ENCODE peak calls at places on chromosomes 1 and 21, in four cellular contexts. Z is mesothelial cell of epicardium, D is GM20000, R is T-helper 1 cell. S is an unnamed sample.

GRCh38 chr1:31861346-31861745 is 45.5 kb upstream of the SPOCD1 start:
- DNase-seq in Z (no peak), D (peak; percentile 38), R (no peak), S (no peak)

GRCh38 chr1:156221986-156222692 is 9.3 kb downstream of the PMF1 start:
- DNase-seq in Z (no peak), D (no peak), R (no peak), S (no peak)

GRCh38 chr1:21304488-21304887 is 14.2 kb upstream of the ECE1 start:
- DNase-seq in Z (no peak), D (no peak), R (no peak), S (no peak)

GRCh38 chr1:86416343-86416742 is 7.6 kb upstream of the CLCA2 start:
- DNase-seq in Z (no peak), D (no peak), R (no peak), S (no peak)

GRCh38 chr1:181504294-181505115 is 21.2 kb downstream of the CACNA1E start:
- DNase-seq in Z (no peak), D (peak; percentile 68), R (no peak), S (no peak)

GRCh38 chr1:69947837-69948236 is 257.5 kb downstream of the LRRC40 start:
- DNase-seq in Z (no peak), D (no peak), R (no peak), S (no peak)

GRCh38 chr21:42305707-42306147 is 9.5 kb downstream of the TFF3 start:
- DNase-seq in Z (no peak), D (no peak), R (no peak), S (no peak)

GRCh38 chr1:193019442-193020026 is 39.6 kb downstream of the UCHL5 start:
- DNase-seq in Z (no peak), D (peak; percentile 14), R (no peak), S (no peak)

GRCh38 chr21:36208326-36209013 is 51.8 kb downstream of the DOP1B start:
- DNase-seq in Z (no peak), D (no peak), R (no peak), S (no peak)

GRCh38 chr1:40344597-40344996 is 27.5 kb upstream of the COL9A2 start:
- DNase-seq in Z (no peak), D (peak; percentile 38), R (peak; percentile 6), S (peak; percentile 75)

GRCh38 chr1:99749504-99749903 is 16.9 kb downstream of the FRRS1 start:
- DNase-seq in Z (no peak), D (no peak), R (no peak), S (no peak)

GRCh38 chr21:45536301-45537081 is 5.7 kb downstream of the SLC19A1 start:
- DNase-seq in Z (peak; percentile 16), D (no peak), R (no peak), S (no peak)

GRCh38 chr1:85617582-85618237 is 37.1 kb downstream of the CCN1 start:
- DNase-seq in Z (no peak), D (peak; percentile 53), R (no peak), S (peak; percentile 79)

GRCh38 chr1:27598902-27599528 is 4.9 kb downstream of the AHDC1 start:
- DNase-seq in Z (no peak), D (no peak), R (no peak), S (peak; percentile 72)

GRCh38 chr1:43367904-43368645 is at the start of gene ELOVL1:
- DNase-seq in Z (peak; percentile 73), D (peak; percentile 99), R (peak; percentile 69), S (peak; percentile 94)

GRCh38 chr1:199302554-199302953 is 663.7 kb downstream of the PTPRC start:
- DNase-seq in Z (no peak), D (no peak), R (no peak), S (no peak)

GRCh38 chr1:205472737-205473565 is 17.1 kb upstream of the BLACAT1 start:
- DNase-seq in Z (no peak), D (no peak), R (no peak), S (no peak)

GRCh38 chr1:5389101-5389885 is 602.9 kb downstream of the NPHP4 start:
- DNase-seq in Z (no peak), D (no peak), R (no peak), S (no peak)

GRCh38 chr1:37890378-37891014 is 31.1 kb upstream of the MTF1 start:
- DNase-seq in Z (no peak), D (peak; percentile 67), R (no peak), S (no peak)

GRCh38 chr1:167842872-167843271 is 71.1 kb downstream of the ADCY10 start:
- DNase-seq in Z (no peak), D (no peak), R (no peak), S (no peak)

GRCh38 chr1:12047120-12047876 is 15.8 kb upstream of the TNFRSF8 start:
- DNase-seq in Z (no peak), D (peak; percentile 78), R (no peak), S (no peak)

GRCh38 chr1:198416276-198416675 is 124.2 kb downstream of the ATP6V1G3 start:
- DNase-seq in Z (no peak), D (no peak), R (no peak), S (peak; percentile 52)

GRCh38 chr1:103106426-103107321 is 1.6 kb downstream of the COL11A1 start:
- DNase-seq in Z (no peak), D (peak; percentile 41), R (no peak), S (peak; percentile 20)

GRCh38 chr1:24119859-24120756 is 8.2 kb upstream of the MYOM3 start:
- DNase-seq in Z (no peak), D (no peak), R (no peak), S (no peak)

GRCh38 chr21:24160528-24160927 is 1446.8 kb downstream of the MRPL39 start:
- DNase-seq in Z (no peak), D (no peak), R (no peak), S (no peak)

GRCh38 chr21:29390778-29391177 is 92.1 kb downstream of the BACH1 start:
- DNase-seq in Z (no peak), D (no peak), R (no peak), S (no peak)

GRCh38 chr1:175845371-175845770 is 102.0 kb upstream of the TNR start:
- DNase-seq in Z (no peak), D (no peak), R (no peak), S (no peak)

GRCh38 chr1:182680901-182681300 is 3.5 kb downstream of the RGS8 start:
- DNase-seq in Z (no peak), D (no peak), R (no peak), S (peak; percentile 58)

GRCh38 chr1:3610165-3610822 is 1.0 kb downstream of the MEGF6 start:
- DNase-seq in Z (no peak), D (no peak), R (no peak), S (no peak)

GRCh38 chr1:86704972-86705632 is 726 bp downstream of the SH3GLB1 start:
- DNase-seq in Z (no peak), D (peak; percentile 59), R (peak; percentile 15), S (peak; percentile 66)

GRCh38 chr1:211928993-211929637 is 98.6 kb upstream of the LPGAT1 start:
- DNase-seq in Z (no peak), D (no peak), R (no peak), S (peak; percentile 58)

GRCh38 chr1:58908539-58909161 is 124.8 kb upstream of the JUN start:
- DNase-seq in Z (no peak), D (no peak), R (no peak), S (no peak)

GRCh38 chr1:59986736-59987310 is 60.2 kb upstream of the CYP2J2 start:
- DNase-seq in Z (no peak), D (no peak), R (no peak), S (no peak)

GRCh38 chr1:110875216-110875731 is 2.3 kb downstream of the CD53 start:
- DNase-seq in Z (no peak), D (peak; percentile 55), R (no peak), S (no peak)